ENCODE peak calls at places on chromosomes 2 and 18, in six cellular contexts. R, T, M, U, D and A are unnamed samples.

GRCh38 chr2:173048901-173049661 is 26.6 kb upstream of the MAP3K20 start:
- DNase-seq in U (peak), M (peak), D (peak), T (peak), R (peak), A (peak)

GRCh38 chr2:57080035-57080434 is 896.2 kb downstream of the CCDC85A start:
- DNase-seq in U (no peak), D (peak), R (peak), T (peak), M (no peak), A (no peak)

GRCh38 chr2:43068730-43069517 is 157.5 kb downstream of the ZFP36L2 start:
- DNase-seq in D (no peak), U (no peak), R (peak), T (peak), M (no peak), A (no peak)

GRCh38 chr2:128321421-128321775 is 2.7 kb upstream of the HS6ST1 start:
- DNase-seq in D (no peak), U (no peak), T (no peak), R (no peak), M (peak), A (peak)

GRCh38 chr18:48918660-48919415 is 31.9 kb downstream of the SMAD7 start:
- DNase-seq in R (no peak), T (no peak), U (no peak), D (no peak), M (no peak), A (no peak)

GRCh38 chr2:229601396-229601795 is 113.0 kb downstream of the DNER start:
- DNase-seq in U (no peak), T (no peak), M (no peak), R (peak), D (no peak), A (no peak)

GRCh38 chr2:17615728-17616351 is 75.3 kb downstream of the VSNL1 start:
- DNase-seq in T (peak), D (no peak), M (no peak), U (peak), R (peak), A (no peak)

GRCh38 chr2:215624423-215624829 is 188.6 kb upstream of the FN1 start:
- DNase-seq in T (peak), M (peak), U (peak), D (no peak), R (peak), A (peak)

GRCh38 chr2:3184167-3184566 is 193.5 kb downstream of the EIPR1 start:
- DNase-seq in U (no peak), T (no peak), D (no peak), M (no peak), R (no peak), A (no peak)

GRCh38 chr2:133506962-133507361 is 61.3 kb downstream of the NCKAP5 start:
- DNase-seq in U (no peak), T (no peak), M (peak), D (no peak), R (peak), A (no peak)

GRCh38 chr18:80037300-80037699 is 3.1 kb downstream of the RBFA start:
- DNase-seq in M (no peak), R (no peak), U (no peak), D (no peak), T (no peak), A (no peak)

GRCh38 chr2:202035089-202035940 is 1.7 kb downstream of the FZD7 start:
- DNase-seq in T (peak), M (peak), R (no peak), D (no peak), U (peak), A (no peak)

GRCh38 chr2:43190305-43191052 is 35.9 kb downstream of the ZFP36L2 start:
- DNase-seq in U (no peak), T (no peak), R (no peak), D (no peak), M (no peak), A (no peak)

GRCh38 chr18:46250084-46250811 is 146.1 kb downstream of the HAUS1 start:
- DNase-seq in T (peak), U (peak), D (no peak), M (no peak), R (peak), A (no peak)

GRCh38 chr18:37665346-37665745 is 99.7 kb upstream of the CELF4 start:
- DNase-seq in R (no peak), U (no peak), D (no peak), M (no peak), T (no peak), A (no peak)

GRCh38 chr2:158973511-158973956 is 5.1 kb downstream of the TANC1 start:
- DNase-seq in U (peak), T (peak), M (no peak), R (peak), D (no peak), A (no peak)

GRCh38 chr2:223000872-223001825 is 50.8 kb upstream of the KCNE4 start:
- DNase-seq in D (no peak), M (no peak), R (no peak), T (no peak), U (no peak), A (no peak)

GRCh38 chr2:3041246-3041645 is 336.4 kb downstream of the EIPR1 start:
- DNase-seq in R (no peak), D (no peak), M (no peak), U (no peak), T (no peak), A (no peak)

GRCh38 chr2:72004976-72005375 is 142.7 kb downstream of the CYP26B1 start:
- DNase-seq in T (no peak), R (no peak), M (no peak), U (no peak), D (no peak), A (peak)

GRCh38 chr2:144012304-144012703 is 507.6 kb downstream of the ZEB2 start:
- DNase-seq in R (no peak), T (no peak), D (no peak), U (no peak), M (no peak), A (no peak)

GRCh38 chr18:49561127-49561376 is 805 bp upstream of the LIPG start:
- DNase-seq in D (no peak), T (no peak), M (no peak), R (no peak), U (no peak), A (no peak)

GRCh38 chr2:48233005-48233404 is 296.9 kb upstream of the STON1 start:
- DNase-seq in R (no peak), D (no peak), M (no peak), U (no peak), T (no peak), A (no peak)

GRCh38 chr18:46460754-46461153 is 196.3 kb downstream of the LOXHD1 start:
- DNase-seq in M (no peak), U (no peak), D (no peak), T (no peak), R (no peak), A (no peak)

GRCh38 chr2:54988612-54989011 is 61.6 kb downstream of the RTN4 start:
- DNase-seq in D (no peak), U (no peak), R (no peak), M (no peak), T (no peak), A (no peak)

GRCh38 chr18:47737198-47737830 is 193.1 kb downstream of the SMAD2 start:
- DNase-seq in T (no peak), U (no peak), R (no peak), M (no peak), D (no peak), A (peak)

GRCh38 chr2:116491292-116491691 is 1323.2 kb upstream of the DDX18 start:
- DNase-seq in U (peak), T (no peak), R (no peak), D (no peak), M (no peak), A (no peak)

GRCh38 chr2:202842690-202843089 is 28.9 kb downstream of the ICA1L start:
- DNase-seq in U (no peak), D (no peak), M (no peak), R (no peak), T (no peak), A (no peak)

GRCh38 chr2:57850415-57851130 is 196.0 kb upstream of the VRK2 start:
- DNase-seq in D (no peak), U (no peak), M (no peak), T (no peak), R (no peak), A (no peak)

GRCh38 chr18:59918320-59918755 is 18.5 kb downstream of the PMAIP1 start:
- DNase-seq in R (peak), T (no peak), U (peak), M (peak), D (peak), A (no peak)

GRCh38 chr2:200025717-200026116 is 70.3 kb downstream of the MAIP1 start:
- DNase-seq in T (no peak), R (peak), U (no peak), M (no peak), D (no peak), A (no peak)

GRCh38 chr2:14422426-14422825 is 210.1 kb upstream of the LRATD1 start:
- DNase-seq in M (no peak), U (no peak), T (no peak), D (no peak), R (peak), A (no peak)

GRCh38 chr2:60333264-60333663 is 220.2 kb downstream of the BCL11A start:
- DNase-seq in R (no peak), T (no peak), U (no peak), D (no peak), M (no peak), A (no peak)

GRCh38 chr2:40488101-40488598 is 36.3 kb upstream of the SLC8A1 start:
- DNase-seq in T (peak), D (peak), U (peak), M (no peak), R (peak), A (no peak)

GRCh38 chr2:1622521-1623200 is 121.7 kb downstream of the PXDN start:
- DNase-seq in R (no peak), U (no peak), T (no peak), M (peak), D (no peak), A (no peak)

DNA sequence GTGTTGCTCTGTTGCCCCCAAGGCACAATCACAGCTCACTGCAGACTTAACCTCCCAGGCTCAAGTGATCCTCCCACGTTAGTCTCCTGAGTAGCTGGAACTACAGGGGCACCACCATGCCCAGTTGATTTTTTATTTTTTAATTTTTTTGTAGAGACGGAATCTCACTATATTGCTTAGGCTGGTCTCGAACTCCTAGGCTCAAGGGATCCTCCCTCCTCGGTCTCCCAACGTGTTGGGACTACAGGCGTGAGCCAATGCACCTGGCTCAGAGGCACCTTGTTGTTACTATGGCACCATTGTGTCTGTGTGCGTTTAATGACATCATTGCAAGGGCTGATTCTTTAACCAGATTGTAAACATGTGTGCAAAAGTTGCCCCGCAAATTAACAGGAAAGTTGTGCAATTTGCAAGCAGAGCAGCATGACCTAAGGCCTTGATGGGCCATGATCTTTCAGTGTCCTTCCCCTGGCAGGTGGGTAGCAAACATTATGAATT is 22.6 kb downstream of the TCF23 start:
- DNase-seq in U (no peak), T (no peak), D (no peak), R (no peak), M (no peak), A (no peak)
- H3K4me3 ChIP-seq in U (no peak), T (no peak), D (no peak), R (no peak), M (no peak), A (no peak)

GRCh38 chr18:22166070-22166972 is 3.1 kb upstream of the GATA6 start:
- DNase-seq in U (peak), M (peak), R (no peak), D (peak), T (no peak), A (peak)

GRCh38 chr18:22165603-22166069 is 3.8 kb upstream of the GATA6 start:
- DNase-seq in R (no peak), U (peak), D (no peak), T (no peak), M (no peak), A (no peak)

GRCh38 chr18:22165049-22165602 is 4.3 kb upstream of the GATA6 start:
- DNase-seq in T (no peak), R (no peak), U (peak), M (no peak), D (no peak), A (no peak)

GRCh38 chr18:22163432-22163831 is 6.0 kb upstream of the GATA6 start:
- DNase-seq in T (no peak), M (no peak), D (no peak), R (no peak), U (no peak), A (no peak)

GRCh38 chr18:22164337-22165048 is 4.9 kb upstream of the GATA6 start:
- DNase-seq in U (no peak), R (no peak), M (no peak), T (no peak), D (no peak), A (no peak)
- H3K4me3 ChIP-seq in U (peak), R (no peak), M (peak), T (peak), D (no peak), A (peak)

GRCh38 chr2:226797989-226798421 is 1.6 kb downstream of the IRS1 start:
- DNase-seq in R (no peak), D (no peak), T (peak), M (peak), U (no peak), A (no peak)

GRCh38 chr2:226796840-226797288 is 2.8 kb downstream of the IRS1 start:
- DNase-seq in R (peak), T (peak), M (peak), D (no peak), U (no peak), A (no peak)

GRCh38 chr2:226798422-226799210 is 1.0 kb downstream of the IRS1 start:
- DNase-seq in T (peak), M (peak), D (no peak), U (peak), R (peak), A (no peak)

GRCh38 chr2:226796012-226796839 is 3.4 kb downstream of the IRS1 start:
- DNase-seq in T (peak), U (no peak), D (no peak), M (peak), R (peak), A (no peak)

GRCh38 chr2:226797289-226797988 is 2.2 kb downstream of the IRS1 start:
- DNase-seq in U (no peak), R (peak), M (peak), D (no peak), T (peak), A (peak)
- H3K4me3 ChIP-seq in U (peak), R (peak), M (peak), D (peak), T (peak), A (peak)

GRCh38 chr2:45836740-45837139 is 185.3 kb downstream of the PRKCE start:
- DNase-seq in T (no peak), D (no peak), U (no peak), R (no peak), M (no peak), A (no peak)
- H3K4me3 ChIP-seq in T (no peak), D (no peak), U (no peak), R (no peak), M (no peak), A (no peak)

GRCh38 chr2:11177871-11178598 is 22.8 kb downstream of the SLC66A3 start:
- DNase-seq in T (peak), M (no peak), U (no peak), R (no peak), D (no peak), A (no peak)

GRCh38 chr2:11175293-11175795 is 20.1 kb downstream of the SLC66A3 start:
- DNase-seq in R (no peak), U (peak), M (no peak), T (peak), D (no peak), A (no peak)

GRCh38 chr2:11169333-11169732 is 14.1 kb downstream of the SLC66A3 start:
- DNase-seq in T (peak), M (no peak), R (no peak), D (no peak), U (peak), A (no peak)

GRCh38 chr2:11179196-11179595 is 23.9 kb downstream of the SLC66A3 start:
- DNase-seq in M (no peak), T (no peak), D (no peak), R (no peak), U (no peak), A (no peak)

GRCh38 chr2:11174222-11174621 is 19.0 kb downstream of the SLC66A3 start:
- DNase-seq in R (no peak), T (no peak), M (no peak), D (no peak), U (no peak), A (no peak)
- H3K4me3 ChIP-seq in R (no peak), T (no peak), M (no peak), D (no peak), U (no peak), A (no peak)

GRCh38 chr2:157442136-157442535 is 1.8 kb downstream of the CYTIP start:
- DNase-seq in U (no peak), D (no peak), M (no peak), R (no peak), T (no peak), A (no peak)

GRCh38 chr2:157440404-157441071 is 3.4 kb downstream of the CYTIP start:
- DNase-seq in T (no peak), M (no peak), D (no peak), U (no peak), R (no peak), A (no peak)

GRCh38 chr2:157441072-157441454 is 2.8 kb downstream of the CYTIP start:
- DNase-seq in M (no peak), R (no peak), U (peak), T (no peak), D (no peak), A (no peak)

GRCh38 chr2:157438907-157439791 is 4.7 kb downstream of the CYTIP start:
- DNase-seq in M (peak), R (no peak), U (peak), T (no peak), D (no peak), A (no peak)

DNA sequence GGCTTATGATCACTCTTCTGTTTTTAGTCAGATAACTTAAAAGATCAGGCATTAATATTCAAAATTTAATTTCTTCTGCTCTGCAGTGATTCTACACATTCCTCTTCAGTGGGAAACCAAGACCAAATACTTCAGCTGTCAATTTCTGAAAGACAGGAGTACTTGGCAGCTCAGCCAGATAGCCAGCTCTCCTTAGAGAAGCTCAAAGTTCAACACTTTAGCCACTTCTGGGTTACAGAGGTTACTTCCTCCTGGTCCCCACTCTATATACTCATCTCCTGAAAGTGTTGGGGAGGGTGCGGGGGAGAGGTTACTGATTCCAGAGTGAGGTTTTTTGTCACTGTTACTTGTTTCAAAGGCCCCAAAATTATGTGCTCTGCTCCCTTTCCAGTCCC is 4.1 kb downstream of the CYTIP start:
- DNase-seq in R (no peak), D (no peak), T (no peak), U (no peak), M (no peak), A (no peak)
- H3K4me3 ChIP-seq in R (no peak), D (no peak), T (no peak), U (no peak), M (no peak), A (no peak)

GRCh38 chr2:164570475-164570874 is 50.8 kb downstream of the GRB14 start:
- DNase-seq in D (no peak), T (no peak), R (no peak), U (no peak), M (no peak), A (no peak)

GRCh38 chr2:164569334-164569733 is 51.9 kb downstream of the GRB14 start:
- DNase-seq in U (peak), R (no peak), D (no peak), M (no peak), T (no peak), A (no peak)

GRCh38 chr2:164565345-164565744 is 55.9 kb downstream of the GRB14 start:
- DNase-seq in T (peak), M (no peak), R (no peak), D (no peak), U (no peak), A (no peak)

GRCh38 chr2:164568317-164568716 is 53.0 kb downstream of the GRB14 start:
- DNase-seq in U (no peak), R (no peak), T (no peak), M (no peak), D (no peak), A (no peak)

DNA sequence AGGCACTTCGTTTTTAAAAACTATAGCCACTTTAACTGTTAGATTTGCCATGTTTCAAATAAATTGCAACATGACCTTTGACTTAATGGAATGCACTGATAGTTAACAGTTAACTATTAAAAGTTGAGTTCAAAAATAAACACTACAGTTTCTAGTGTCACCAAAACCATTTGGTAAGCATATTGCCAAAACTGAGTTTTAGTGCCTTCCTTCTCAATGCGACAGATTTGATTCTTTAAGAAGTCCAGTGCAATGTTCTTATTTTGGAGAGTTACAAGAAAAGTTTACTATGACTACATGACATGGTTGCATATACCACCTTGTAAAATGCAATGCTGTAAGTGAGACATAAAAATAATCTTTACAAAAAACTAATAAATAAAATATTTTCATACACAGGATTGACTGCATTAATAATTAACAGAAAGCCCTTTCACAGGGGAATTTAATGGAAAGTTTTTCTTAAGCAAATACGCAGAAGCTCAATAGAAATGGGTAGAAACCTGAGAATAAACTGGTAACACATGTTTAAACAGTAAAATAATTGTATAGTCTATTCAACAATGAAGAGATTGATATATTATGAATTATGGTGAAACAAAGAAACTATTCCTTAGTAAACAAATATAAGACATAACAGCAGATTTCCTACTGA is 53.8 kb downstream of the GRB14 start:
- DNase-seq in D (no peak), U (no peak), M (no peak), R (no peak), T (no peak), A (no peak)
- H3K4me3 ChIP-seq in D (peak), U (no peak), M (no peak), R (no peak), T (no peak), A (no peak)